ENCODE peak calls at places on chromosome 20, in five cellular contexts. One of them, this sample, is unnamed.

GRCh38 chr20:21027569-21027968 is 78.6 kb downstream of the LINC00237 start:
- DNase-seq in A549: peak; percentile 53
- DNase-seq in HepG2: peak; percentile 75
- DNase-seq in NB4: peak; percentile 57
- DNase-seq in HCT116: peak; percentile 54
- DNase-seq in this sample: no peak

GRCh38 chr20:15191082-15191723 is 853.8 kb upstream of the FLRT3 start:
- DNase-seq in HepG2: no peak
- DNase-seq in A549: no peak
- DNase-seq in NB4: no peak
- DNase-seq in HCT116: no peak
- DNase-seq in this sample: no peak

GRCh38 chr20:60003776-60004175 is 45.6 kb downstream of the CDH26 start:
- DNase-seq in HCT116: no peak
- DNase-seq in A549: no peak
- DNase-seq in HepG2: no peak
- DNase-seq in NB4: no peak
- DNase-seq in this sample: no peak

GRCh38 chr20:60137657-60138245 is 179.5 kb downstream of the CDH26 start:
- DNase-seq in NB4: peak; percentile 88
- DNase-seq in A549: peak; percentile 11
- DNase-seq in HepG2: no peak
- DNase-seq in HCT116: peak; percentile 0
- DNase-seq in this sample: no peak

GRCh38 chr20:24106801-24107158 is 118.2 kb upstream of the GGTLC1 start:
- DNase-seq in HepG2: no peak
- DNase-seq in HCT116: no peak
- DNase-seq in NB4: no peak
- DNase-seq in A549: no peak
- DNase-seq in this sample: no peak

GRCh38 chr20:45611054-45611453 is 18.5 kb upstream of the WFDC10A start:
- DNase-seq in A549: no peak
- DNase-seq in HCT116: peak; percentile 39
- DNase-seq in NB4: peak; percentile 96
- DNase-seq in HepG2: no peak
- DNase-seq in this sample: no peak

GRCh38 chr20:42260216-42260615 is 642.0 kb upstream of the CHD6 start:
- DNase-seq in A549: no peak
- DNase-seq in HCT116: no peak
- DNase-seq in HepG2: no peak
- DNase-seq in NB4: no peak
- DNase-seq in this sample: no peak

GRCh38 chr20:36861875-36862801 is 13.8 kb upstream of the TLDC2 start:
- DNase-seq in NB4: no peak
- DNase-seq in A549: peak; percentile 96
- DNase-seq in HCT116: peak; percentile 42
- DNase-seq in HepG2: peak; percentile 87
- DNase-seq in this sample: no peak

GRCh38 chr20:25039697-25040437 is 18.1 kb downstream of the ACSS1 start:
- DNase-seq in NB4: no peak
- DNase-seq in HepG2: no peak
- DNase-seq in HCT116: no peak
- DNase-seq in A549: no peak
- DNase-seq in this sample: no peak

GRCh38 chr20:56391596-56392281 is at the start of gene AURKA:
- DNase-seq in NB4: no peak
- DNase-seq in A549: no peak
- DNase-seq in HCT116: no peak
- DNase-seq in HepG2: peak; percentile 24
- DNase-seq in this sample: no peak

GRCh38 chr20:1528811-1529210 is 28.7 kb downstream of the SIRPD start:
- DNase-seq in HCT116: no peak
- DNase-seq in A549: no peak
- DNase-seq in HepG2: no peak
- DNase-seq in NB4: peak; percentile 75
- DNase-seq in this sample: no peak

GRCh38 chr20:38272398-38272797 is 11.9 kb upstream of the KIAA1755 start:
- DNase-seq in A549: no peak
- DNase-seq in HepG2: no peak
- DNase-seq in HCT116: no peak
- DNase-seq in NB4: no peak
- DNase-seq in this sample: no peak

GRCh38 chr20:58706975-58707681 is 14.5 kb downstream of the NPEPL1 start:
- DNase-seq in HepG2: no peak
- DNase-seq in NB4: no peak
- DNase-seq in A549: no peak
- DNase-seq in HCT116: no peak
- DNase-seq in this sample: no peak
- TF ChIP-seq MAX in HepG2: no peak
- TF ChIP-seq MAX in NB4: no peak
- TF ChIP-seq MAX in A549: no peak
- TF ChIP-seq MAX in HCT116: no peak
- TF ChIP-seq MAX in this sample: no peak

DNA sequence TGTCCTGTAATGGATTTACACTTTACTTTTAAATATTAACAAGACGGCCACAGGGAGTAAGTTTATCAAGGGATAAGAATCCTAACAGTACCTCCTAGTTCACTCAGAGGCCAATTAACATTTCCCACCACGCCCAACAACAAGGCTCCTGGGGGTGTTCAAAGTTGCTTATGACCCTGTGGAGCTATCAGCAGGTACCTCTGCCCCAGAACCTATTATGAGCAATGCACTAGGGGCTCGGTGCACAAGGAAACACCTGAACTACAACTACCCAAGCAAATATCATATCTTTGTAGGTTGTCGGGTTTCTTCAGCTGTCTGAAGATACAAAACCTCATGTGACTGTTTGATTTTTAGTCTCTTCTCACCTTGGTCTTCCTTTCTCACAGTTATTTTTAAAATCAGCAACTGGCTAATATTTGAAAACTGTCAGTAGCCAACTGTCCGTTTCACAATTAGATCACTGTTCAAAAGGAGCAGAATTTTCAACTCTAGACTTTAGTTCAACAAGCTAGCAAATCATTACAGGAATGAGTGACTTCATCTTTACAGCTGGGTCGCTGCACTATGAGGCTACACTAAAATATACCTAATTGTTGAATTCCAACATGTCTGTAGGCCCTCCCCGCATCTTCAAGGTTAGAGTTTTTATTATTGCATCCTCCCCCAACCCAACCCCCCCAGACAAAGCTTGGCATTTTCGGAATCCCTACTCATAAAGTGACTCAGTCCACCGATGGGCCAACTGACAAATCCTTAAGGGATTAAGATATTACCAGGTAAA is 38.1 kb downstream of the B4GALT5 start:
- DNase-seq in A549: peak; percentile 41
- DNase-seq in HepG2: peak; percentile 89
- DNase-seq in NB4: no peak
- DNase-seq in HCT116: no peak
- DNase-seq in this sample: peak; percentile 86
- TF ChIP-seq MAX in A549: peak; percentile 31
- TF ChIP-seq MAX in HepG2: peak; percentile 14
- TF ChIP-seq MAX in NB4: no peak
- TF ChIP-seq MAX in HCT116: peak; percentile 14
- TF ChIP-seq MAX in this sample: no peak

GRCh38 chr20:49823152-49823847 is 10.7 kb downstream of the SLC9A8 start:
- DNase-seq in NB4: no peak
- DNase-seq in A549: no peak
- DNase-seq in HepG2: no peak
- DNase-seq in HCT116: no peak
- DNase-seq in this sample: peak; percentile 66
- TF ChIP-seq MAX in NB4: no peak
- TF ChIP-seq MAX in A549: no peak
- TF ChIP-seq MAX in HepG2: no peak
- TF ChIP-seq MAX in HCT116: no peak
- TF ChIP-seq MAX in this sample: no peak

GRCh38 chr20:19506021-19506420 is 252.0 kb upstream of the RIN2 start:
- DNase-seq in NB4: no peak
- DNase-seq in HepG2: no peak
- DNase-seq in A549: no peak
- DNase-seq in HCT116: no peak
- DNase-seq in this sample: no peak
- TF ChIP-seq MAX in NB4: no peak
- TF ChIP-seq MAX in HepG2: no peak
- TF ChIP-seq MAX in A549: no peak
- TF ChIP-seq MAX in HCT116: no peak
- TF ChIP-seq MAX in this sample: no peak

GRCh38 chr20:5691918-5692618 is 58.1 kb upstream of the SHLD1 start:
- DNase-seq in HepG2: peak; percentile 35
- DNase-seq in HCT116: no peak
- DNase-seq in A549: no peak
- DNase-seq in NB4: no peak
- DNase-seq in this sample: peak; percentile 86

GRCh38 chr20:5696011-5696559 is 54.1 kb upstream of the SHLD1 start:
- DNase-seq in A549: peak; percentile 52
- DNase-seq in HCT116: no peak
- DNase-seq in NB4: no peak
- DNase-seq in HepG2: peak; percentile 47
- DNase-seq in this sample: no peak
- TF ChIP-seq MAX in A549: peak; percentile 67
- TF ChIP-seq MAX in HCT116: no peak
- TF ChIP-seq MAX in NB4: no peak
- TF ChIP-seq MAX in HepG2: no peak
- TF ChIP-seq MAX in this sample: no peak